ENCODE peak calls at places on chromosomes 12 and 14, in five cellular contexts. Z is IMR-90, F is neuronal stem cell, P is H9, J is H1. B is an unnamed sample. For H3K4me1, the result is how much of the 10 kb centered on the place peaks cover.

GRCh38 chr12:10140001-10140400 is 10.0 kb upstream of the CLEC7A start:
- DNase-seq in Z (peak), F (peak), P (peak), J (peak), B (peak)

GRCh38 chr12:27270148-27270547 is 26.1 kb downstream of the STK38L start:
- DNase-seq in Z (no peak), F (no peak), P (no peak), J (no peak), B (no peak)

GRCh38 chr14:23446291-23446851 is 10.9 kb upstream of the MYH7 start:
- DNase-seq in Z (no peak), F (no peak), P (no peak), J (no peak), B (no peak)

GRCh38 chr12:2183556-2184541 is 131.1 kb downstream of the CACNA1C start:
- DNase-seq in Z (peak), F (peak), P (no peak), J (no peak), B (peak)

GRCh38 chr14:21748869-21749303 is 75.3 kb upstream of the OR4E1 start:
- DNase-seq in Z (peak), F (peak), P (peak), J (peak), B (peak)

GRCh38 chr12:111733340-111733739 is 33.4 kb upstream of the ALDH2 start:
- DNase-seq in Z (no peak), F (no peak), P (no peak), J (no peak), B (no peak)

GRCh38 chr12:96502477-96502876 is 13.1 kb downstream of the CFAP54 start:
- DNase-seq in Z (no peak), F (no peak), P (no peak), J (no peak), B (no peak)

GRCh38 chr14:67191768-67192290 is 2.6 kb downstream of the GARIN2 start:
- DNase-seq in Z (peak), F (no peak), P (no peak), J (no peak), B (no peak)

GRCh38 chr12:58443273-58443980 is 476.9 kb downstream of the LRIG3 start:
- DNase-seq in Z (peak), F (no peak), P (peak), J (no peak), B (no peak)

GRCh38 chr12:104746689-104747088 is 211.4 kb downstream of the SLC41A2 start:
- DNase-seq in Z (no peak), F (no peak), P (no peak), J (no peak), B (no peak)

GRCh38 chr14:27435923-27436674 is 838.3 kb upstream of the NOVA1 start:
- DNase-seq in Z (no peak), F (no peak), P (no peak), J (no peak), B (no peak)

GRCh38 chr14:51862171-51862838 is 1.9 kb downstream of the GNG2 start:
- DNase-seq in Z (peak), F (no peak), P (no peak), J (no peak), B (no peak)

GRCh38 chr12:82124711-82125110 is 233.5 kb downstream of the CCDC59 start:
- DNase-seq in Z (no peak), F (no peak), P (no peak), J (no peak), B (no peak)

GRCh38 chr12:14185441-14186192 is 179.9 kb upstream of the ATF7IP start:
- DNase-seq in Z (peak), F (peak), P (peak), J (no peak), B (peak)

DNA sequence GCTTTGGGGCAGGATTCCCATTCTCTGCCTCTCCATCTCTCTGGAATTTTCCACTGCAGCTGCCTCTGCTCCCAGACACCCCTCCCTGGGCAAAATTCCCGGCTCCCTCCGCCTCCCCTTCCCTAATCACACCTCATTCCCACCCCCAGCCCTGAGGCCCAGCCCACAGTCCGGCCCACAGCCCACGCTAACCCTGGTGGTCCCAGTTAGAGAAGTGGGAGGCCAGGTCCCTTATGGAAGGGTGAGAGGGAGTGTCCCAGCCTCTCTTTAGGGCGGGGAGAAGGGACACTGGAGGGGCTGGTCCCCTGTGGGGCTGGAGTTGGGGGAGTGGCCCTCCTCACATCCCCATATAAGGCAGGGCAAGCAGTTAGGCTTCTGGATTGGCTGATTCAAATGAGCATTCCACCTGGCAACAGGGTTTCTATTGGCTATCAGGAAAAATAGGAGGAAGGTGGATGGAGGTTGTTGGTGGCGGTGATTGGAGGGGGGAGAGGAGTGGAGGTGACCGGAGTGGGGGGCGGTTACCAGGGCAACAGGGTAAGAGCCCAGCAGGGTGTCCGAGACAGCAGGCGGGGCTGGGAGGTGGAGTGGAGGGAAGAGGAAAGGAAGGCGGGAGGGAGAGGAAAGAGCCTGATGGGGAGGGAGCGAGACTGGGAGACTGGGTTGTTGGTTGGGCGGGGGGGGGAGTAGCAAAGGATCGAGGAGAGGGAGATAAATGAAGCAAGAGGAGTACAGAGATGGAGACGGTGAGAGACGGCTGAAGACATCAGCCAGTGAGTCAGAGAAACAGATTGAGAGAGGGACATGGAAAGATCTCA is 1.9 kb upstream of the PTMS start:
- DNase-seq in Z (peak), F (peak), P (peak), J (peak), B (peak)
- H4K91ac ChIP-seq in Z (peak), F (no peak), P (no peak), J (peak), B (peak)

GRCh38 chr14:105217764-105218163 is 30.6 kb upstream of the BTBD6 start:
- DNase-seq in Z (no peak), F (no peak), P (no peak), J (no peak), B (no peak)
- H3K4me1 ChIP-seq in Z (under half), F (under half), P (under half), J (under half), B (under half)

GRCh38 chr14:56972948-56973347 is 162.7 kb upstream of the OTX2 start:
- DNase-seq in Z (no peak), F (no peak), P (no peak), J (no peak), B (no peak)
- H2AFZ ChIP-seq in Z (no peak), F (no peak), P (no peak), J (no peak), B (no peak)

DNA sequence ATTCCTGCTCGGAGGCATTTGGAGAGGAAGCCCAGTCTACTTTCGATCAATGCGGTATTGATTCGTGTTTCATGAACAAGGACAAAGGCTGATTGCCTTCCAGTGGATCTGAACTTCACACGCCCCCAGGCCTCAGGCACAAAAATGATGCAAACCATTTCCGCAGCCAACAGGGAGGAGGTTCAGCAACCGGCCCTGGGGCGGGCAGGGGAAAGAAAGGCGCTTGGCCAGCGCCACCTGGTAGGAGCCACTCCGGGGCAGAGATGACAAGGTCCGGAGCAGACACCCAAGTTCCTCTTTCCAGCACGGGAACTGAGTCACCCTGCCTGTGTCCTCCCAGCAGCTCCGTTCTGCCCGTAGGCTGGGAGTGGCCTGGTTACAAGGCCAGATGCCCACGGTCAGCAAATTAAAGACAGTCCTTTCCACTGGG is 136.4 kb downstream of the SCARB1 start:
- DNase-seq in Z (no peak), F (no peak), P (no peak), J (no peak), B (peak)
- H4K91ac ChIP-seq in Z (no peak), F (no peak), P (no peak), J (no peak), B (no peak)

DNA sequence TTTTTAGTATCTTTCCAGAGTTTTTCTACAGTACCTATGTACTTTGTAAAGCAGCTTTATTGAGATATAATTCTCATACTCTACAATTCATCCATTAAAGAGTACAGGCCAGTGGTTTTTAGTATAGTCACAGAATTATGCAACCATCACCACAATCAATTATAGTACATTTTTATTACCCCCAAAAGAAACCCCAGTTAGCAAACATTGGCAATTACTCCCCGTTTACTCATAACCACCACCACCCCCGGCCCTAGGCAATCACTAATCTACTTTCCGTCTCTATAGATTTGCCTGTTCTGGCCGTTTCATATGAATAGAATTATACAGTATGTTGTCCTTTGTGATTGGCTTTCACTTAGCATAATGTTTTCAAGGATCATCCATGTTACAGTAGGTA is 119.8 kb downstream of the KICS2 start:
- DNase-seq in Z (no peak), F (no peak), P (no peak), J (no peak), B (no peak)
- H3K4me1 ChIP-seq in Z (under half), F (under half), P (under half), J (under half), B (under half)

B was measured in trophoblast cell.